ENCODE peak calls at places on chromosome 17, in seven cellular contexts. Z is GM23338, T is uterus, E is AG04450, F is Peyer's patch, Y is cardiac muscle cell, H is GM23248. N is an unnamed sample.

GRCh38 chr17:14510136-14510535 is 209.3 kb downstream of the HS3ST3B1 start:
- DNase-seq in Z (no peak), T (no peak), E (no peak), F (no peak), Y (no peak), H (peak), N (no peak)

GRCh38 chr17:37490638-37491614 is 1.2 kb downstream of the DUSP14 start:
- DNase-seq in Z (peak), T (peak), E (no peak), F (no peak), Y (peak), H (peak), N (no peak)

GRCh38 chr17:4354862-4355514 is 11.5 kb downstream of the UBE2G1 start:
- DNase-seq in Z (no peak), T (no peak), E (no peak), F (no peak), Y (no peak), H (peak), N (no peak)

GRCh38 chr17:65074778-65075250 is 18.3 kb upstream of the GNA13 start:
- DNase-seq in Z (no peak), T (peak), E (peak), F (no peak), Y (peak), H (no peak), N (no peak)

GRCh38 chr17:27457405-27457730 is 1.1 kb downstream of the KSR1 start:
- DNase-seq in Z (no peak), T (no peak), E (no peak), F (no peak), Y (no peak), H (no peak), N (no peak)

GRCh38 chr17:63571632-63572310 is 21.5 kb downstream of the DCAF7 start:
- DNase-seq in Z (no peak), T (no peak), E (peak), F (no peak), Y (peak), H (peak), N (no peak)

GRCh38 chr17:64426584-64426983 is 22.3 kb upstream of the MILR1 start:
- DNase-seq in Z (no peak), T (no peak), E (no peak), F (no peak), Y (no peak), H (no peak), N (no peak)

GRCh38 chr17:70168979-70169706 is at the start of gene KCNJ2:
- DNase-seq in Z (peak), T (peak), E (no peak), F (peak), Y (peak), H (peak), N (peak)

GRCh38 chr17:73719588-73720071 is 75.4 kb upstream of the SDK2 start:
- DNase-seq in Z (peak), T (no peak), E (no peak), F (no peak), Y (peak), H (no peak), N (no peak)

GRCh38 chr17:50564916-50565315 is 4.4 kb downstream of the CACNA1G start:
- DNase-seq in Z (no peak), T (peak), E (no peak), F (no peak), Y (no peak), H (peak), N (no peak)

GRCh38 chr17:76431509-76431908 is 21.4 kb downstream of the UBE2O start:
- DNase-seq in Z (no peak), T (no peak), E (no peak), F (no peak), Y (no peak), H (no peak), N (no peak)

GRCh38 chr17:76432004-76432403 is 20.9 kb downstream of the UBE2O start:
- DNase-seq in Z (no peak), T (no peak), E (no peak), F (no peak), Y (no peak), H (no peak), N (no peak)

GRCh38 chr17:76428511-76428910 is 24.4 kb downstream of the UBE2O start:
- DNase-seq in Z (no peak), T (no peak), E (no peak), F (no peak), Y (no peak), H (no peak), N (no peak)

GRCh38 chr17:76426853-76427252 is 26.1 kb downstream of the UBE2O start:
- DNase-seq in Z (no peak), T (no peak), E (no peak), F (no peak), Y (no peak), H (no peak), N (no peak)

DNA sequence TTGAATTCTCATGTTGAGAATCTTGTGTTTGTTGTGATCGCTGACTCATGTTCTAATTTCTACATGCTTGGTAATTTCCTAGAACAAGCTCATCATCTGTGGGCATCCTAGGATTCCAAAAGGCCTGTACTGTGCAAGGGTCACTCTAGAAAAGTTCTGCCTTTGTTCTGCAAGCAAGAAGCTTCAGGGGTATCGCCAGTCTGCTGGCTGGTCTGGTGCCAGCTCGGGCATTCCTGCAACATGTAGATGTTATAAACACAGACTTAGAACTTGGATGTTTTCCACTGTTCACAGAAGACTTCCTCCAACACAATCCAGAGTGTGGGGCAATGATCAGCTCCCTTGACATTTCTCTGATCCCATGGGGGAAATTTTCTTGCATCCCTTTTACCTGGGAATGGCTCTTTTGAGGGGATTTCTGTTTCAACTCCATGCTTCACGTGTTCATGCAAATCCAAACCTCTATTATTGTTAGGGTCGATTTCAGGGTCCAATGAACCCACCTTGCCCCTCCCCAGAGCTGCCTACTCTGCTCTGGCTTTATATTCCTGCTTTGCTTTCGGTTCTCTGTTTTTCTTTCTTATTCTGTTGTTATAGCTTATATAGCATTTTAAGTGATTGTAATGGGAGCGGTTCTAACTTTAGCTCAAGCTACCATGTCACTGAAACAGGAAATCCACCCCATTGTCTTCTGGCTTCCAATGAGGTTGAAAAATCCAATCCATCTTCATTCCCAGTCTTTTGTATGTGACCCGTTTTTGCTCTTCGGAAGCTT is 25.3 kb downstream of the UBE2O start:
- DNase-seq in Z (no peak), T (no peak), E (peak), F (peak), Y (no peak), H (peak), N (no peak)
- H3K4me3 ChIP-seq in Z (no peak), T (no peak), E (no peak), F (no peak), Y (no peak), H (no peak), N (no peak)

GRCh38 chr17:75626496-75627038 is 6.7 kb upstream of the SMIM5 start:
- DNase-seq in Z (no peak), T (no peak), E (no peak), F (no peak), Y (no peak), H (no peak), N (no peak)
- H3K27ac ChIP-seq in Z (no peak), T (no peak), E (no peak), F (no peak), Y (peak), H (no peak), N (no peak)

GRCh38 chr17:58337600-58338453 is 9.2 kb upstream of the TSPOAP1 start:
- DNase-seq in Z (peak), T (peak), E (peak), F (peak), Y (peak), H (peak), N (peak)
- H3K4me3 ChIP-seq in Z (peak), T (no peak), E (no peak), F (peak), Y (no peak), H (no peak), N (peak)

GRCh38 chr17:79988163-79988971 is 47.3 kb downstream of the TBC1D16 start:
- DNase-seq in Z (no peak), T (peak), E (peak), F (no peak), Y (no peak), H (peak), N (no peak)
- H3K27ac ChIP-seq in Z (peak), T (peak), E (peak), F (peak), Y (no peak), H (peak), N (no peak)

GRCh38 chr17:43953746-43954145 is at the start of gene PYY:
- DNase-seq in Z (peak), T (no peak), E (no peak), F (no peak), Y (no peak), H (no peak), N (no peak)
- H3K4me3 ChIP-seq in Z (peak), T (no peak), E (no peak), F (no peak), Y (peak), H (peak), N (no peak)

DNA sequence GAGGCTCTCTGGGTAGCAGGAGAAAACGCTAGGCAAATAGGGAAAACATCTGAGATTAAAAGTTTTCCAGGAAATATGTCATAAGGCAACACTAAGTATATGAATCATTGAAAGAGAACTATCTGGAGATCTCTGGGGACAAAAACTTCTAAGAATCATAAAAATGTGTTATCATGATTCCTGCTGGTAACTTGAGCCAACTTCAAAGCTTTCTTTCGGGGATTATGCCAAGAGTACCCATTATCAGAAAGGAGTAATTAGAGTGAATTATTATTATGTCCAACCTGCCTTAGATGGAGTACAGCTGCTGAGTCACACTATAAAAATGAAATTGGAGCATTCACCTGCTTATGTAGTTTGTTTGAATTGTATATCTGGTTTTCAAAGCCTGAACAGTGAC is 488.5 kb upstream of the SOX9 start:
- DNase-seq in Z (no peak), T (no peak), E (no peak), F (no peak), Y (no peak), H (peak), N (no peak)
- H3K27ac ChIP-seq in Z (no peak), T (no peak), E (no peak), F (no peak), Y (no peak), H (peak), N (no peak)

GRCh38 chr17:68953340-68953997 is 1.7 kb downstream of the ABCA8 start:
- DNase-seq in Z (no peak), T (no peak), E (no peak), F (no peak), Y (no peak), H (no peak), N (no peak)

GRCh38 chr17:68957944-68958343 is 2.8 kb upstream of the ABCA8 start:
- DNase-seq in Z (no peak), T (no peak), E (no peak), F (no peak), Y (no peak), H (no peak), N (no peak)

GRCh38 chr17:68950725-68951124 is 4.5 kb downstream of the ABCA8 start:
- DNase-seq in Z (no peak), T (no peak), E (no peak), F (no peak), Y (no peak), H (no peak), N (no peak)

GRCh38 chr17:68955181-68955841 is at the start of gene ABCA8:
- DNase-seq in Z (no peak), T (peak), E (peak), F (no peak), Y (peak), H (peak), N (no peak)

GRCh38 chr17:68954146-68954971 is 833 bp downstream of the ABCA8 start:
- DNase-seq in Z (no peak), T (no peak), E (no peak), F (no peak), Y (no peak), H (peak), N (no peak)
- H3K4me3 ChIP-seq in Z (no peak), T (peak), E (peak), F (no peak), Y (peak), H (peak), N (no peak)

DNA sequence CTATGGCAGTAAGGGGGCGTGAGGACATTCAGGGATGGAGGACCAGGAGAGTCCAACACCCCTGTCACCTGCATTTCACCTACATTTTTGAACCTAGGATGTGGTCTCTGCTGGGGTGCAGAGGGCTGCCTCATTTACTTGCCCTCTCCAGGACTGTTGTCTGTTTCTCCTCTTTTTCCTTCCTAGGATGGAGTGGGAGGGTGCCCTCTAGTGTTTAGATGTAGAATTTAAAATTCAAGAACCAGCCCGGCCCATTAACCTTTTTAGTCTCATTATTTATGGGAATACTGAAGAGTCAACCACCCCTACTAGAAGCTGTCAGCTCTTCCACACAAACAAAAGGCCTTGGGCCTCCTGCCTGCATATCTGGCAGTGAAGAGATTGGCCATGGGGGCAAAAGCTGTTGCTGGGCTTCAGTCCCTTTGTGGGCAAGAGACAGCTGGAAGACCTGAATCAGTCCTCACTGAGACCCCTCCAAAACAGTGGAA is 2.5 kb upstream of the STARD3 start:
- DNase-seq in Z (peak), T (no peak), E (no peak), F (no peak), Y (peak), H (peak), N (no peak)
- H3K27ac ChIP-seq in Z (no peak), T (no peak), E (no peak), F (no peak), Y (no peak), H (no peak), N (no peak)

GRCh38 chr17:38915639-38915995 is 9.8 kb upstream of the LASP1NB start:
- DNase-seq in Z (no peak), T (peak), E (no peak), F (no peak), Y (no peak), H (no peak), N (no peak)
- H3K4me3 ChIP-seq in Z (no peak), T (no peak), E (no peak), F (no peak), Y (no peak), H (no peak), N (no peak)

DNA sequence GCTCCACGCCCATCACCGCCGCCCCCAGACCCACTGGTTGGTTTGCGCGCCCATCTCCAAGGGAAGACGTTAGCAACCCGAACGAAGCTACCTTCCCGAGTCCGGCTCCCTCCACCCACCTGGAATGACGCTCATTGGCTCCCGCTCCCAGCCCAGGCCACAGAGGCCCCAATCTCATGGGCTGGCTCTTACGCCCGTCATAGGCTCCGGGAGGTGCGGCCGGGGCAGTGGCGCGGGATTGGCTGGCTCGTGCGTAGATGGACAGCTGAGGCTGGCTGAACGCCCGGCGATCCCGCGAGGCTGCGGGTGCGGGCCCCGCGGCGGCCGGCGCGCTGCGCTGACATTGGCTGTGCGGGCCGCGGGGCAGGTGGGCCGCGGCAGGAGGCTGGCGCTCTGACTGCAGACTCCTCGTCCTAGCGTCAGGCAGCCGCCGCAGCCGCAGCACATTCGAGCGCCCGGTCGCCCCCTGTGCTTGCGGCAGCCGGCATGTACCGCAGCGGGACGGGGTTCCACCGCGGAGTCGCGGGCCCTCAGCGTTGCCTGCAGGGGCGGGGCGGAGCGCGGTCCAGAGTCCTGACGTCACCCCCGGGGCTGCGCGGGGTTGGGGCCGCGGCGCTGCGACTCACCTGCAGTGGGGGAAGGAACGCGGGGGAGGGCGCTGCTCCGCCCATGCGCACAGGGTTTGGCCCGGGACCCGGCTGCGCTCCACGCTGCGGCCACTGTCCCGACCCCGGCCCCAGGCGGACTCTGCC is 453 bp upstream of the MYH10 start:
- DNase-seq in Z (peak), T (peak), E (peak), F (peak), Y (peak), H (peak), N (peak)
- H3K27ac ChIP-seq in Z (peak), T (peak), E (peak), F (peak), Y (peak), H (peak), N (peak)

N was measured in CD8-positive, alpha-beta memory T cell.